ENCODE peak calls at places on chromosomes 5 and 9, in five cellular contexts. V is mammary epithelial cell, N is MG63, E is pancreas, I is hepatocyte. L is an unnamed sample. For H3K9me3, the result is how much of the 10 kb centered on the place peaks cover.

GRCh38 chr5:54644226-54644625 is 126.7 kb downstream of the SNX18 start:
- DNase-seq in N (peak), V (peak), I (no peak), E (no peak), L (peak)

GRCh38 chr5:180026320-180026719 is 45.2 kb downstream of the RNF130 start:
- DNase-seq in V (peak), N (no peak), I (peak), E (no peak), L (no peak)

GRCh38 chr9:117714282-117714681 is 10.1 kb downstream of the TLR4 start:
- DNase-seq in V (no peak), E (no peak), I (peak), N (no peak), L (no peak)

GRCh38 chr5:135832941-135833340 is 1.5 kb upstream of the SLC25A48 start:
- DNase-seq in E (no peak), I (no peak), V (no peak), N (no peak), L (no peak)

GRCh38 chr9:33375238-33375840 is 27.0 kb downstream of the AQP7 start:
- DNase-seq in N (no peak), V (no peak), I (peak), E (peak), L (peak)

GRCh38 chr5:73233053-73233460 is 60.1 kb downstream of the TMEM174 start:
- DNase-seq in V (no peak), N (no peak), E (no peak), I (no peak), L (no peak)

GRCh38 chr9:82148849-82149544 is 160.4 kb downstream of the SPATA31D1 start:
- DNase-seq in E (no peak), N (no peak), I (peak), V (no peak), L (peak)

GRCh38 chr9:127977877-127978647 is 2.7 kb downstream of the EEIG1 start:
- DNase-seq in E (no peak), V (peak), I (no peak), N (peak), L (peak)

GRCh38 chr5:76401801-76402250 is 1.3 kb upstream of the IQGAP2 start:
- DNase-seq in I (no peak), V (no peak), N (no peak), E (no peak), L (no peak)

GRCh38 chr5:130198927-130199326 is 294.7 kb downstream of the CHSY3 start:
- DNase-seq in N (no peak), I (peak), V (no peak), E (no peak), L (peak)

GRCh38 chr5:93252165-93252564 is 328.9 kb downstream of the NR2F1-AS1 start:
- DNase-seq in V (no peak), I (no peak), N (no peak), E (no peak), L (peak)

GRCh38 chr5:1108865-1109174 is 3.0 kb downstream of the SLC12A7 start:
- DNase-seq in V (no peak), E (no peak), I (no peak), N (no peak), L (no peak)

GRCh38 chr5:1110260-1110929 is 1.5 kb downstream of the SLC12A7 start:
- DNase-seq in N (peak), V (no peak), I (no peak), E (peak), L (no peak)

GRCh38 chr5:1110930-1111726 is 735 bp downstream of the SLC12A7 start:
- DNase-seq in N (peak), V (no peak), E (peak), I (peak), L (no peak)

GRCh38 chr5:1108008-1108864 is 3.6 kb downstream of the SLC12A7 start:
- DNase-seq in N (no peak), I (no peak), E (no peak), V (no peak), L (no peak)

DNA sequence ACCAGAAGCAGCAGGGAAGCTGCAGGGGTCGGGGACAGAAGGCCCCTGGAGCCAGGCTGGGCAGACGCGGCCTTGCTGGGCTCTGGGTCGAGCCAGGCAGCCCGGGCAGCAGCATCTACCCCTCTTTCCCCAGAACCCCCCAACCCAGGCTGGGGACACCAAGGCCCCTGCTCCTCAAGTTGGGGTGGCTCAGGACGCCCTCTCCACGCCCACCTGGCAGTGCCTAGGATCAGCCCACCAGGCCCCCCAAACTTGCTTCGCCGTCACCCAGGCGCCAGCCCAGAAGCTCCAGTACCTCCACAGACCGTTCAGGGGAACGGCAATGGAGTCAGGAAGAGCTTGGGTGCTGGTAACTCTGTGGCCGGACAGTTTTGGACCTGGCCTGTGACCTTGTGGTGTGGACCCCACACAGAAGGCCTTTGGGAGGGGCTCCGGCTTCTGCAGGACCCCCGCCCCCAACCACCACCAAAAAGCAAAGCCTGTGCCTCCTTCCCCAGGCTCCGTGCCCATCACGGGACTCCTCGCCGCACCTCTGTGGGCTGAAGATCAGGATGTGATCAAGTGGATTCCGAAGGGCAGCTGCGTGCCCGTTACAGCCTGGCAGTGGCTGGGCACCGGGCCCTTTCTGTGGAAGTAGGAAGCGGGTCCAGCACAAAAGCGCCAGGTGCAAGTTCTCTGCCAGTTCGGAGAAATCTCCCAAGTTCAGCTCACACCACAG is 2.2 kb downstream of the SLC12A7 start:
- DNase-seq in E (no peak), I (no peak), N (no peak), V (no peak), L (no peak)
- H3K4me3 ChIP-seq in E (peak), I (no peak), N (no peak), V (no peak), L (no peak)

GRCh38 chr5:32664523-32664922 is 46.6 kb upstream of the NPR3 start:
- DNase-seq in N (no peak), E (no peak), I (no peak), V (no peak), L (no peak)

GRCh38 chr5:32673272-32673671 is 37.8 kb upstream of the NPR3 start:
- DNase-seq in I (no peak), V (no peak), N (no peak), E (no peak), L (no peak)

DNA sequence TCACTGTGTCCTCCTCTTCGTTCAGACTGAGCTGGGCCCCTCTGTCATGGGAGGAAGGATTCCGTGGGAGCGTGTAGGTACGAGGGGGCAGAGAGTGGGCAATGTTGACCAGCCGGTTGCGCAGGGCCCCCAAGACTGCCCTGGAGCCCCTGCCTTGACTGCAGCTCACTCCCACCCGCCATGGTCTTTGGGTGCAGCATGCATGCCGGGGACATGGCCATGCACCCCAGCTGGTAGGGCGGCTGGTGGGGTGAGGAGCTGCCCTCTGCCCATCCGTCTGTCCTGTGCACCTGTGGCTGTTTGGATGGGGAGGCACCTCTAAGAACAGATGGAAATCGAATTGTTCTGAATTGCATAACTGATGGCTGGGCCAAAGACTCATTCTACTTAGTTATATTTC is 42.6 kb upstream of the NPR3 start:
- DNase-seq in N (no peak), I (no peak), V (no peak), E (no peak), L (no peak)
- H3K9me3 ChIP-seq in N (under half), I (under half), V (under half), E (under half), L (under half)

GRCh38 chr9:14279671-14280070 is 34.3 kb downstream of the NFIB start:
- DNase-seq in N (no peak), E (no peak), V (no peak), I (no peak), L (no peak)
- H3K4me3 ChIP-seq in N (no peak), E (no peak), V (no peak), I (no peak), L (no peak)

DNA sequence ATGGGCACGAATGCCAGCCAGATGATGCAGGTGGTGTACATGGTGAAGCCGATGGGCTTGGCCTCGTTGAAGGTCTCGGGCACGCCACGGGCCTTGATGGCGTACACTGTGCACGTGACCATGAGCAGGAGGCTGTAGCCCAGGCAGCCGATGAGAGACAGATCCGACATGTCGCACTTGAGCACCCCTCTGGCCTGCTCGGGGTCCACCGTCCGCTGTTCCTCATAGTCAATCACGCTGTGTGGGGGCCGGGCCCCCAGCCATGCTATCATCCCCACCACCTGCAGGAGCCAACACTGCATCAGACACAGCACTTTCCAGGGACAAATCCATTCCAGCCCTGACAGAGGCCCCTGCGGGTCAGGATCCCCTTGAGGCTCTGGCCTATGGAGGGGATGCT is 12.2 kb downstream of the GRM6 start:
- DNase-seq in E (no peak), V (no peak), N (no peak), I (no peak), L (no peak)
- H3K9me3 ChIP-seq in E (under half), V (under half), N (under half), I (under half), L (under half)

DNA sequence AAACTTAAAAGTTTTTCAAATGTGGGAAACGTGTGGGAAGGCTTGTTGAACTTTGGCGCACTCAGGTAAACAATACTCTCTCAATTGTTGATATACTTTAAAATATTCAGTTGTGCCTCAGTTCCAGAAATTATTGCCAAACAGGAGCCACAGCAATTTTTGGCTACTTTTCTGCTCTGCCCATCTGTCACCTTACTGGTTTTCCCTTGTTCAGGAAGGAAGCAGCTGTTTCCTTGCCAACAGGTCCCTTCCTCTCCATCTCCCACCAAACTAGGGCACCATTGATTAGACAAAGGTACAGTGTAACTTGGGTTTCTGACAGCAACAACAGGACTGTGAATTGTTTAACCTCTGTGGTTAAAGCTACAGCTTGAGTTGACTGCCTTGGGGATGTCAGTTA is 76.8 kb downstream of the PIP5K1B start:
- DNase-seq in I (no peak), N (no peak), E (no peak), V (no peak), L (no peak)
- H3K4me3 ChIP-seq in I (peak), N (no peak), E (peak), V (no peak), L (no peak)

GRCh38 chr5:50292735-50293394 is 148.2 kb downstream of the EMB start:
- DNase-seq in I (no peak), V (no peak), N (no peak), E (no peak), L (no peak)
- H3K9me3 ChIP-seq in I (under half), V (under half), N (under half), E (under half), L (under half)

GRCh38 chr9:92036411-92036746 is 78.8 kb downstream of the SPTLC1 start:
- DNase-seq in E (no peak), N (no peak), I (no peak), V (no peak), L (no peak)
- H3K4me3 ChIP-seq in E (no peak), N (no peak), I (no peak), V (no peak), L (no peak)

DNA sequence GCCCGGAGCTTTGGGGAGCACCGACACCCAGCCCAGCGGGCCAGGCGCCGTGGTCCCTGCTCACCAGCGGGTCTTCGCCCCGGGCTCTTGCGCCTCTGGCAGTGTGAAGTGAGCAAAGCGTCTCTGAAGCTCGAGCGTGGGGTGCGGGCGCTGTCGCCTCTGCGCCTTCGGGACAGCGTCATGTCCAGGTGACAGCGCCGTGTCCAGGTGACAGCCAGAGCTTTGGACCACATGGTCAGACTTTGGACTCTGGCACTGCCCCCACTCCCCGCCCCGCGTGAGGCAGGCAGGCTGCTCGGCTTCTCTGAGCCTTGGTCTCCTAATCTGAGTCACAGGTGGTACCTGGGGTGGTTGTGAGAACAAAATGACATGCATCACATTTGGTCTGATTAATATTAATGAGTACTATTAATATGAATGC is 156.8 kb downstream of the OLFM1 start:
- DNase-seq in N (no peak), I (no peak), E (peak), V (no peak), L (no peak)
- H3K9me3 ChIP-seq in N (under half), I (under half), E (under half), V (half or more), L (under half)

L was measured in SJCRH30.